ENCODE peak calls at places on chromosomes 7 and 10, in six cellular contexts. M is prostate gland, Z is GM12878, H is transverse colon, G is breast epithelium, U is spleen. R is an unnamed sample.

GRCh38 chr10:129079705-129080104 is 387.3 kb upstream of the MGMT start:
- DNase-seq in Z (no peak), M (no peak), U (no peak), H (peak), G (no peak), R (no peak)

GRCh38 chr10:102401735-102402511 is 6.4 kb downstream of the NFKB2 start:
- DNase-seq in G (no peak), U (no peak), Z (no peak), M (no peak), H (no peak), R (peak)

GRCh38 chr7:47759056-47759706 is 177.3 kb upstream of the TNS3 start:
- DNase-seq in M (no peak), H (no peak), U (no peak), G (peak), Z (no peak), R (no peak)

GRCh38 chr10:87861034-87861433 is 2.3 kb downstream of the KLLN start:
- DNase-seq in M (no peak), H (no peak), U (no peak), Z (no peak), G (no peak), R (no peak)

GRCh38 chr7:55305130-55305529 is 60.0 kb upstream of the LANCL2 start:
- DNase-seq in Z (no peak), G (no peak), H (no peak), M (no peak), U (no peak), R (no peak)

GRCh38 chr10:13877154-13877909 is 290.6 kb downstream of the PRPF18 start:
- DNase-seq in M (no peak), H (no peak), Z (no peak), G (peak), U (no peak), R (peak)

GRCh38 chr10:86363184-86363832 is 3.3 kb downstream of the GRID1 start:
- DNase-seq in Z (no peak), M (peak), G (no peak), H (no peak), U (peak), R (peak)

GRCh38 chr10:69409176-69409495 is 7.6 kb downstream of the TACR2 start:
- DNase-seq in H (no peak), M (no peak), Z (no peak), U (no peak), G (no peak), R (no peak)

GRCh38 chr10:28661035-28661434 is 16.3 kb upstream of the BAMBI start:
- DNase-seq in Z (no peak), M (no peak), G (no peak), U (no peak), H (no peak), R (no peak)

GRCh38 chr7:129664029-129665012 is 52.8 kb downstream of the NRF1 start:
- DNase-seq in G (no peak), M (no peak), H (no peak), Z (peak), U (no peak), R (no peak)

GRCh38 chr10:110434477-110435096 is 63.1 kb upstream of the DUSP5 start:
- DNase-seq in U (peak), H (peak), Z (no peak), M (no peak), G (no peak), R (peak)

GRCh38 chr7:98840604-98841508 is 29.0 kb downstream of the TMEM130 start:
- DNase-seq in G (no peak), M (no peak), Z (no peak), U (no peak), H (no peak), R (no peak)

GRCh38 chr7:114508096-114508495 is 93.5 kb downstream of the FOXP2 start:
- DNase-seq in G (no peak), H (no peak), M (no peak), Z (no peak), U (no peak), R (no peak)

GRCh38 chr10:70283445-70284399 is at the start of gene NPFFR1:
- DNase-seq in M (no peak), Z (no peak), G (no peak), H (no peak), U (no peak), R (no peak)

GRCh38 chr10:63711866-63712716 is 190.9 kb downstream of the REEP3 start:
- DNase-seq in U (no peak), M (peak), H (peak), Z (no peak), G (peak), R (peak)

GRCh38 chr7:44290250-44290616 is 35.2 kb downstream of the CAMK2B start:
- DNase-seq in G (no peak), H (peak), Z (no peak), M (no peak), U (peak), R (peak)

GRCh38 chr10:48935141-48935540 is 4.5 kb downstream of the LRRC18 start:
- DNase-seq in M (no peak), U (no peak), Z (no peak), H (no peak), G (no peak), R (no peak)

GRCh38 chr7:113891828-113892227 is 27.0 kb downstream of the PPP1R3A start:
- DNase-seq in H (no peak), U (no peak), Z (no peak), G (no peak), M (no peak), R (no peak)

GRCh38 chr7:158885624-158886023 is 29.3 kb downstream of the DYNC2I1 start:
- DNase-seq in M (no peak), U (no peak), Z (no peak), H (no peak), G (no peak), R (no peak)

GRCh38 chr7:65287023-65287422 is 86.6 kb upstream of the ZNF92 start:
- DNase-seq in Z (no peak), U (no peak), H (no peak), M (no peak), G (no peak), R (no peak)

GRCh38 chr7:2049111-2049781 is 183.5 kb downstream of the MAD1L1 start:
- DNase-seq in G (no peak), U (peak), M (no peak), Z (no peak), H (no peak), R (peak)

GRCh38 chr10:123926401-123927264 is 35.0 kb upstream of the CPXM2 start:
- DNase-seq in U (no peak), M (no peak), G (no peak), Z (peak), H (no peak), R (no peak)

GRCh38 chr7:143248781-143249354 is 14.4 kb upstream of the GSTK1 start:
- DNase-seq in Z (no peak), U (no peak), M (no peak), H (peak), G (no peak), R (no peak)

GRCh38 chr7:47314728-47315601 is 266.9 kb downstream of the TNS3 start:
- DNase-seq in U (no peak), G (no peak), M (no peak), Z (no peak), H (no peak), R (peak)

GRCh38 chr7:114478384-114478783 is 63.8 kb downstream of the FOXP2 start:
- DNase-seq in G (no peak), H (no peak), Z (no peak), U (no peak), M (no peak), R (no peak)

GRCh38 chr10:130221456-130222375 is 85.5 kb downstream of the GLRX3 start:
- DNase-seq in H (no peak), U (peak), Z (no peak), G (no peak), M (no peak), R (peak)

GRCh38 chr7:65946895-65947294 is 35.1 kb downstream of the GUSB start:
- DNase-seq in Z (no peak), H (peak), U (no peak), M (no peak), G (no peak), R (no peak)

GRCh38 chr7:143239822-143240221 is 18.0 kb downstream of the TAS2R40 start:
- DNase-seq in M (no peak), H (no peak), U (no peak), G (no peak), Z (no peak), R (no peak)

DNA sequence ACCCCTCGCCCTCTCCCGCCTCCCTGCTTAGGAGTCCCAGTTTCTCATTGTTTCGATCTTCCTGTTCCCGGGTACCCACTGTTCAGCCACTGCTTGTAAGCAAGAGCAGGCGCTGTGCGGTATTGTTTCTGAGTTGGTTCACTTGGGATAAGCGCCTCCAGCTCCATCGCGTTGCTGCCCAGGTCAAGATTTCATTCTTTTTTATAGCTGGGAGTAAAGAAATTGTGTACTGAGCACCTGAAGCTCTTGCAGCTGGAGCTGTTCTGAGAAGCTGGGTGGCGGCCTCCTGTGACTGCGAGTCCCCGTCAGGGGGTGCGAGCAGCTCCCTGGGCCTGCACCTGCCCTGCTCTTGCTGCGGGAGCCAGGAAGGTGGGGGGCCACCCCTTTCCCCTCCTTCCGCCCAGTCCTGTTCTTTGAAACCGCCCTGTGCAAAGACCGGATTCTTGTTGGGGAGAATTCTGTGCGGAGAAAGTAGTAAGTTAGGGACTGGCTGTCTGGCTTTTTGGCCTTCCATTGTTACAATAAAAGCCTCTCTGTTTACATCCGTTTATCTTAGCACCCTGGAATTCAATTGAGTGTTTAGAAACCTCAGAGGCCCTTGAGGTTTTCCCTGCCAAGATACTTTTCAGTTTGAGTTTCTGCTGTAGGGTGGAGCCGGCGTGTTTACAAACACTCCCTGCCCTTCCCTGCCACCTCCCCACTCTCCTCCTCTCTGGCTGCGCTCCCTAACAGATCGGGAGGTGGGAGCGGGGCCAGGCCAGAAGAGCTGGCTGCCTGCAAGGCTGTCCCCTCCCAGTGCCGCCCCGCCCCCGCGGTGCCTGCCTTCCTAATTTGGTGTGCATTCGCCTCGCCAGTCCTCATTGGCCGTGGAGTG is 30.8 kb upstream of the AP5Z1 start:
- DNase-seq in M (peak), H (peak), Z (peak), U (peak), G (peak), R (peak)
- TF ChIP-seq POLR2A in M (peak), H (peak), Z (peak), U (peak), G (no peak), R (no peak)

GRCh38 chr7:30893357-30893756 is 18.3 kb upstream of the AQP1 start:
- DNase-seq in U (no peak), Z (no peak), H (no peak), G (no peak), M (no peak), R (no peak)

GRCh38 chr7:30887464-30887872 is 24.2 kb upstream of the AQP1 start:
- DNase-seq in H (no peak), Z (no peak), M (no peak), U (no peak), G (no peak), R (no peak)

GRCh38 chr7:30884881-30885280 is 26.8 kb upstream of the AQP1 start:
- DNase-seq in U (no peak), G (no peak), M (no peak), Z (no peak), H (no peak), R (no peak)

GRCh38 chr7:30886608-30887011 is 25.0 kb upstream of the AQP1 start:
- DNase-seq in H (no peak), G (no peak), U (no peak), M (no peak), Z (no peak), R (no peak)

GRCh38 chr7:30888783-30889182 is 22.9 kb upstream of the AQP1 start:
- DNase-seq in Z (no peak), H (no peak), U (no peak), M (no peak), G (no peak), R (peak)
- TF ChIP-seq POLR2AphosphoS5 in Z (no peak), H (no peak), U (no peak), M (no peak), G (no peak), R (no peak)

GRCh38 chr10:17028843-17029580 is 100.6 kb downstream of the CUBN start:
- DNase-seq in G (no peak), M (no peak), U (no peak), H (no peak), Z (no peak), R (no peak)
- H3K4me3 ChIP-seq in G (no peak), M (no peak), U (peak), H (no peak), Z (no peak), R (no peak)

GRCh38 chr10:12194752-12195271 is 879 bp downstream of the NUDT5 start:
- DNase-seq in Z (no peak), U (peak), G (peak), H (peak), M (peak), R (peak)

GRCh38 chr10:12196531-12197211 is 683 bp downstream of the CDC123 start:
- DNase-seq in H (no peak), U (no peak), G (no peak), M (no peak), Z (no peak), R (no peak)

GRCh38 chr10:12195281-12195602 is 449 bp downstream of the NUDT5 start:
- DNase-seq in U (no peak), M (no peak), Z (no peak), H (no peak), G (no peak), R (no peak)

GRCh38 chr10:12198156-12198555 is 2.2 kb downstream of the CDC123 start:
- DNase-seq in M (no peak), U (no peak), G (no peak), Z (no peak), H (no peak), R (no peak)

GRCh38 chr10:12195603-12196506 is at the start of the genes CDC123 and NUDT5:
- DNase-seq in U (peak), Z (peak), G (peak), M (peak), H (peak), R (peak)
- TF ChIP-seq POLR2A in U (peak), Z (peak), G (no peak), M (no peak), H (peak), R (no peak)

GRCh38 chr7:131359136-131359776 is 31.6 kb downstream of the MKLN1 start:
- DNase-seq in M (no peak), G (no peak), H (no peak), U (no peak), Z (no peak), R (no peak)
- TF ChIP-seq POLR2AphosphoS5 in M (no peak), G (no peak), H (no peak), U (no peak), Z (no peak), R (no peak)

GRCh38 chr7:74031403-74032190 is 3.6 kb downstream of the ELN start:
- DNase-seq in M (no peak), H (no peak), G (no peak), U (no peak), Z (no peak), R (no peak)

GRCh38 chr7:74033372-74034311 is 5.7 kb downstream of the ELN start:
- DNase-seq in Z (no peak), G (no peak), H (no peak), U (no peak), M (no peak), R (peak)

GRCh38 chr7:74030861-74031260 is 2.9 kb downstream of the ELN start:
- DNase-seq in G (no peak), M (no peak), Z (no peak), H (no peak), U (no peak), R (no peak)

GRCh38 chr7:74032191-74032490 is 4.2 kb downstream of the ELN start:
- DNase-seq in H (no peak), G (peak), Z (no peak), M (peak), U (no peak), R (peak)

GRCh38 chr7:74032624-74033371 is 4.8 kb downstream of the ELN start:
- DNase-seq in G (no peak), H (no peak), M (no peak), Z (no peak), U (no peak), R (no peak)
- H3K4me3 ChIP-seq in G (peak), H (no peak), M (no peak), Z (no peak), U (no peak), R (peak)

DNA sequence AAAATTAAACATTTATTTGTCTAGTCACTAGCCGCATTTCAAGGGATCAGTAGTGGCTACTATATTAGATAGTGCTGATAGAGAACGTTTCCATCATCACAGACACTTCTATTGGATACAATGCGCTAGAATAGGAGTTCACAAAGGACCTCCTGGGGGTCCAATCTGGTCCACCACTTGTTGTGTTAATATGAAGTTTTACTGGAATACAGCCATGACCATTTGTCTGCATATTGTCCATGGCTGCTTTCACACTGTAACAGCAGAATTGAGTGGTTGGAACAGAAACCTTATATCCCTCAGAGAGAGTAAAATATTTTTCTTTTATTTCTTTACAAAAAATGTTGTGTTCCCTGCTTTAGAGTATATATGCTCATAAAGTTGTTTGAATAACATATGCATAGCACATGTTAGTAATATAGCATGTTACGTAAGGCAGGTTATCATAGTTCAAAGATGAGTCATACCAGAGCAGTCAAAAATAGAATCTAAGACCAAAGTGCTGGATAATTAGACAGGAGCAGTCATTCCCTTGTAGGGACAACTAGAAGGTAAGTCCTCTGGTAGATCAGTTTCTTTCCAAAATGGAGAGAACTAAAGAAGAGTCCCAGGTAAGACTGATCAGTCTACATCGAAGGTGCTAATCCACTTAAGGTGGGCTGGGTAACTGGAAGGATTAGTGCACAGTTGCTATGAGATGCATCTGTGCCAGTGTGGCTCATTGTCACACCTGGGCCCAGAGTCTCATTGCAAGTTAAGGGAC is 14.9 kb downstream of the BZW2 start:
- DNase-seq in U (no peak), M (no peak), H (no peak), G (no peak), Z (no peak), R (no peak)
- TF ChIP-seq POLR2A in U (no peak), M (no peak), H (no peak), G (no peak), Z (no peak), R (no peak)

GRCh38 chr7:17829001-17829400 is 111.3 kb downstream of the SNX13 start:
- DNase-seq in G (no peak), M (no peak), Z (no peak), U (no peak), H (no peak), R (no peak)

GRCh38 chr7:17832820-17833219 is 107.5 kb downstream of the SNX13 start:
- DNase-seq in H (no peak), U (no peak), M (no peak), G (no peak), Z (no peak), R (no peak)

GRCh38 chr7:17830206-17830605 is 110.1 kb downstream of the SNX13 start:
- DNase-seq in U (no peak), M (no peak), G (no peak), Z (no peak), H (no peak), R (no peak)

GRCh38 chr7:17832242-17832641 is 108.1 kb downstream of the SNX13 start:
- DNase-seq in H (no peak), U (no peak), G (no peak), M (no peak), Z (no peak), R (no peak)
- TF ChIP-seq POLR2AphosphoS5 in H (no peak), U (no peak), G (no peak), M (no peak), Z (no peak), R (no peak)

DNA sequence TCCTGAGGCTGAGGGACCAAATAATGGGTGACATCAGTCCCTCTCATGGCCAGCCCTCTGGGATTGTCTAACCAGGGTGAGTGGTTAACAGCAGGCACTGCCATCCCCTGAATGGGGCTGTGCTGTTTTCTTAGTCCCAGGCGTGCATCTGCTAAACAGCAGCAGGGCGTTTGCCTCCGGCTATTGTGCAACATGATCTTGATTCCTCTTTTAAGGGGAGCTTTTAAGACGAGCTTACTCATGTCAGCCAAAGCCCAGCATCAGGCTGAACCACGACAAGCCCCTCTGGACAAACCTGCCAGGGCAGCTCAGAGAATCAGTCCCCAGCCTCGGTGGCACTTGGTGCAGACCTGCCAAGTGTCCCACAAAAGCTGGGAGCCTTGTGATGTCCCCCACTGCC is 16.2 kb upstream of the IGFBP3 start:
- DNase-seq in Z (no peak), U (no peak), M (no peak), G (no peak), H (no peak), R (no peak)
- H3K4me3 ChIP-seq in Z (no peak), U (no peak), M (no peak), G (no peak), H (no peak), R (no peak)